ENCODE peak calls at places on chromosomes 3 and 15, in six cellular contexts. A is hepatocyte, K is SJSA1, Q is endothelial cell of umbilical vein, P is trophoblast cell, X is Panc1. L is an unnamed sample.

GRCh38 chr3:70000563-70001081 is 1.1 kb downstream of the SAMMSON start:
- DNase-seq in A (peak; percentile 11), K (peak; percentile 59), Q (no peak), P (no peak), X (no peak), L (no peak)

GRCh38 chr3:129122697-129123055 is 1.1 kb upstream of the RAB43 start:
- DNase-seq in A (peak; percentile 40), K (no peak), Q (no peak), P (peak; percentile 30), X (no peak), L (no peak)

GRCh38 chr15:60757831-60758570 is 279.1 kb upstream of the ICE2 start:
- DNase-seq in A (peak; percentile 18), K (no peak), Q (no peak), P (no peak), X (no peak), L (no peak)

GRCh38 chr15:73374599-73374998 is 5.8 kb upstream of the HCN4 start:
- DNase-seq in A (no peak), K (no peak), Q (no peak), P (no peak), X (no peak), L (no peak)

GRCh38 chr3:193040836-193041672 is 123.4 kb upstream of the MB21D2 start:
- DNase-seq in A (peak; percentile 72), K (peak; percentile 37), Q (peak; percentile 43), P (peak; percentile 80), X (peak; percentile 13), L (peak; percentile 55)

GRCh38 chr3:150508401-150508800 is 37.9 kb downstream of the SERP1 start:
- DNase-seq in A (no peak), K (no peak), Q (no peak), P (no peak), X (no peak), L (no peak)

GRCh38 chr3:52436500-52437106 is 8.3 kb downstream of the SEMA3G start:
- DNase-seq in A (peak; percentile 31), K (no peak), Q (no peak), P (no peak), X (no peak), L (no peak)

GRCh38 chr3:141393151-141394076 is 25.1 kb downstream of the ZBTB38 start:
- DNase-seq in A (no peak), K (peak; percentile 61), Q (no peak), P (peak; percentile 51), X (no peak), L (no peak)

GRCh38 chr15:91950631-91951384 is 97.3 kb downstream of the SLCO3A1 start:
- DNase-seq in A (no peak), K (no peak), Q (no peak), P (no peak), X (no peak), L (no peak)

GRCh38 chr3:54755746-54756145 is 172.1 kb downstream of the LRTM1 start:
- DNase-seq in A (no peak), K (no peak), Q (no peak), P (no peak), X (no peak), L (no peak)

GRCh38 chr3:150365132-150365604 is 42.9 kb upstream of the TSC22D2 start:
- DNase-seq in A (no peak), K (peak; percentile 48), Q (no peak), P (no peak), X (no peak), L (no peak)

GRCh38 chr3:52596658-52597265 is 60.4 kb downstream of the UQCC5 start:
- DNase-seq in A (no peak), K (no peak), Q (no peak), P (no peak), X (no peak), L (no peak)

GRCh38 chr3:71725279-71725991 is at the start of gene EIF4E3:
- DNase-seq in A (peak; percentile 75), K (peak; percentile 22), Q (no peak), P (peak; percentile 46), X (no peak), L (peak; percentile 46)
- H3K4me1 ChIP-seq in A (peaks cover 6% of the 10 kb centered on the region), K (peaks cover 26% of the 10 kb centered on the region), Q (peaks cover 5% of the 10 kb centered on the region), P (peaks cover 6% of the 10 kb centered on the region), X (no peaks in the 10 kb centered on the region), L (peaks cover 74% of the 10 kb centered on the region)

GRCh38 chr15:70200511-70200991 is 102.8 kb upstream of the TLE3 start:
- DNase-seq in A (no peak), K (no peak), Q (no peak), P (peak; percentile 97), X (no peak), L (no peak)
- H3K4me1 ChIP-seq in A (peaks cover 14% of the 10 kb centered on the region), K (peaks cover 19% of the 10 kb centered on the region), Q (no peaks in the 10 kb centered on the region), P (peaks cover 34% of the 10 kb centered on the region), X (peaks cover 21% of the 10 kb centered on the region), L (peaks cover 11% of the 10 kb centered on the region)

GRCh38 chr3:13045245-13045903 is 27.9 kb downstream of the IQSEC1 start:
- DNase-seq in A (no peak), K (no peak), Q (no peak), P (no peak), X (no peak), L (no peak)
- H3K4me1 ChIP-seq in A (no peaks in the 10 kb centered on the region), K (no peaks in the 10 kb centered on the region), Q (no peaks in the 10 kb centered on the region), P (peaks cover 10% of the 10 kb centered on the region), X (no peaks in the 10 kb centered on the region), L (no peaks in the 10 kb centered on the region)

DNA sequence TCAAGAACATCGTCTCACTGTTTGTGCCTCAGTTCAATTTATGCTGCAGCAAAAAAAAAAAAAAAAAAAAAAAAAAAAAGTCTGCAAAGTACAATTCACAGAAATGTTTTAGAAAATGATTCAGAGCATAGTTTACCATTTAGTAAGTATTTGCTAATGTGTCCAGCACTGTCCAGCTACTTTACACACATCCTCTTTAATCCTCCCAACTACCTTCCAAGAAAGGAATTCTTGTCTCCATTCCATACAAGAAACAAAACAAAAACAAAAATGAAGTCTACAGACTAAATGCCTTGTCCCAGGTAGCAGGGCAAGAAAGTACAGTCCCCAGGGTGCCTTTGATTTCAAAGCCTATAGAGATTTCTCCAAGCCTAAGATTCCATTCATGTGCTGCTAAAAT is 38.9 kb upstream of the SNTN start:
- DNase-seq in A (no peak), K (peak; percentile 28), Q (no peak), P (peak; percentile 87), X (no peak), L (no peak)
- H3K4me1 ChIP-seq in A (no peaks in the 10 kb centered on the region), K (peaks cover 10% of the 10 kb centered on the region), Q (no peaks in the 10 kb centered on the region), P (no peaks in the 10 kb centered on the region), X (no peaks in the 10 kb centered on the region), L (no peaks in the 10 kb centered on the region)

GRCh38 chr3:71050133-71050520 is 533.4 kb downstream of the FOXP1 start:
- DNase-seq in A (no peak), K (peak; percentile 53), Q (peak; percentile 74), P (no peak), X (no peak), L (no peak)
- H3K4me1 ChIP-seq in A (peaks cover 55% of the 10 kb centered on the region), K (peaks cover 52% of the 10 kb centered on the region), Q (peaks cover 93% of the 10 kb centered on the region), P (no peaks in the 10 kb centered on the region), X (no peaks in the 10 kb centered on the region), L (peaks cover 78% of the 10 kb centered on the region)

GRCh38 chr15:48426047-48426446 is 94.8 kb downstream of the DUT start:
- DNase-seq in A (no peak), K (no peak), Q (no peak), P (no peak), X (no peak), L (no peak)

GRCh38 chr15:48426941-48427340 is 95.7 kb downstream of the DUT start:
- DNase-seq in A (no peak), K (no peak), Q (no peak), P (no peak), X (no peak), L (no peak)

GRCh38 chr15:48424076-48424475 is 92.8 kb downstream of the DUT start:
- DNase-seq in A (no peak), K (no peak), Q (peak; percentile 56), P (peak; percentile 51), X (no peak), L (no peak)

GRCh38 chr15:48423342-48423741 is 92.1 kb downstream of the DUT start:
- DNase-seq in A (no peak), K (no peak), Q (no peak), P (peak; percentile 22), X (no peak), L (no peak)

DNA sequence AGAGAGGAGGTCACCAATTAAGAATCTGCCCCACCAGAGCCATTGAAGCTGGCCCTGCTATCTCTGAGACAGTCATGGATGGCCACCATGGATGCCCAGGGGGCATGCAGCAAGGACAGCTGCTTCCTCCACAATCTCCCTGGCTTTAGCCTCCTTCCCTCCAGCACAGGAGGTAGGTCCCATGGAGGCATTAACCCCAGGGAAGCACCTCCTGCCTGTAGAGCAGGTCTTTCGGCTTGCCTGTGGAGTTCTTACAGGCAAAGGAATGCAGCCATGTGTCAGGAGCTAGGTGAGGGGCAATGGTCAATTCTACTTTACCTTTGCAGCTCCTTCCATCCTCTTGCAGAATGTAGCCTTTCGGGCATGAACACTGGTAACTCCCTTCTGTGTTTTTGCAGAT is 93.8 kb downstream of the DUT start:
- DNase-seq in A (no peak), K (no peak), Q (no peak), P (peak; percentile 79), X (no peak), L (no peak)
- H3K4me1 ChIP-seq in A (no peaks in the 10 kb centered on the region), K (peaks cover 38% of the 10 kb centered on the region), Q (peaks cover 10% of the 10 kb centered on the region), P (peaks cover 4% of the 10 kb centered on the region), X (no peaks in the 10 kb centered on the region), L (no peaks in the 10 kb centered on the region)

GRCh38 chr3:66495633-66496032 is 5.2 kb downstream of the LRIG1 start:
- DNase-seq in A (no peak), K (no peak), Q (no peak), P (no peak), X (no peak), L (no peak)

GRCh38 chr3:66497982-66498671 is 2.7 kb downstream of the LRIG1 start:
- DNase-seq in A (no peak), K (no peak), Q (peak; percentile 48), P (no peak), X (no peak), L (no peak)

GRCh38 chr3:66494964-66495581 is 5.7 kb downstream of the LRIG1 start:
- DNase-seq in A (no peak), K (no peak), Q (no peak), P (peak; percentile 79), X (no peak), L (no peak)

GRCh38 chr3:66497288-66497972 is 3.4 kb downstream of the LRIG1 start:
- DNase-seq in A (no peak), K (no peak), Q (no peak), P (no peak), X (no peak), L (peak; percentile 55)

DNA sequence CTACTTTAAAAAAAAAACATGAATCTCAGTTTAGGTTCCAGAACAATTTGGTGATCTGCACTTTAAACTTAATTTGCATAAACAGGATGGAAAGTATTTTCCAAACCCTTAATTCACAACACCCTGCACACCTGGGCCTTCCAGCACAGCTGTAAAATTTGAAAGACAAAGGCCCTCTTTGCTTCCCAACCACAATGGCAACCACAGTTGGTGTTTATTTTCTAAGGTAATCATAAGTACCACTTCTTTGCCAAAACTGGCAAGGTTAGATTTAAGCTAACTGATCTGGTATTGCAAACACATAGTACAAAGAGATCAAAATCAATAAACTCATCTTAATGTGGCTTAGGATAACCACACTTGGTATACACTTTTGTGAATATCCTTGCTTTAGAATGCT is 4.1 kb downstream of the LRIG1 start:
- DNase-seq in A (no peak), K (no peak), Q (no peak), P (no peak), X (no peak), L (no peak)
- H3K4me1 ChIP-seq in A (peaks cover 35% of the 10 kb centered on the region), K (peaks cover 25% of the 10 kb centered on the region), Q (peaks cover 31% of the 10 kb centered on the region), P (peaks cover 6% of the 10 kb centered on the region), X (peaks cover under 1% of the 10 kb centered on the region), L (peaks cover 83% of the 10 kb centered on the region)